ENCODE peak calls at places on chromosomes 7 and 10, in seven cellular contexts. N, K, U, D, B, S and G are unnamed samples.

GRCh38 chr10:13893926-13894325 is 307.2 kb downstream of the PRPF18 start:
- DNase-seq in S (no peak), U (peak), D (no peak), N (no peak), K (no peak), B (no peak), G (no peak)

GRCh38 chr7:44215531-44215930 is 14.8 kb downstream of the YKT6 start:
- DNase-seq in B (no peak), S (no peak), D (no peak), N (no peak), K (no peak), U (no peak), G (no peak)

GRCh38 chr7:16535500-16535899 is 8.9 kb downstream of the LRRC72 start:
- DNase-seq in K (no peak), U (no peak), B (no peak), N (no peak), D (no peak), S (no peak), G (no peak)

GRCh38 chr7:92639213-92639896 is 49.2 kb upstream of the FAM133B start:
- DNase-seq in B (no peak), D (no peak), N (no peak), K (no peak), S (no peak), U (no peak), G (no peak)

GRCh38 chr7:140738280-140738679 is 41.8 kb downstream of the NDUFB2 start:
- DNase-seq in K (no peak), D (no peak), B (no peak), U (peak), S (no peak), N (no peak), G (no peak)

GRCh38 chr7:78777844-78778243 is 675.6 kb downstream of the MAGI2 start:
- DNase-seq in U (peak), K (no peak), D (no peak), N (no peak), S (no peak), B (no peak), G (no peak)

GRCh38 chr10:44180321-44181154 is 204.4 kb downstream of the CXCL12 start:
- DNase-seq in S (peak), D (no peak), U (peak), K (no peak), B (no peak), N (no peak), G (no peak)

GRCh38 chr7:116653204-116653603 is 18.8 kb upstream of the MET start:
- DNase-seq in K (no peak), D (no peak), B (no peak), U (peak), N (no peak), S (no peak), G (no peak)

GRCh38 chr10:74145133-74145532 is 5.5 kb downstream of the AP3M1 start:
- DNase-seq in K (no peak), U (peak), S (peak), D (no peak), B (no peak), N (no peak), G (no peak)

GRCh38 chr7:104972510-104972909 is 41.5 kb upstream of the KMT2E start:
- DNase-seq in D (no peak), S (peak), B (no peak), U (peak), K (no peak), N (no peak), G (no peak)

GRCh38 chr10:33233635-33234034 is 100.8 kb downstream of the NRP1 start:
- DNase-seq in S (no peak), U (peak), D (no peak), B (no peak), K (no peak), N (no peak), G (no peak)

GRCh38 chr7:128826512-128826911 is 3.7 kb upstream of the FLNC start:
- DNase-seq in N (no peak), B (no peak), U (no peak), D (no peak), S (no peak), K (no peak), G (no peak)

GRCh38 chr7:64799-65430 is 127.5 kb upstream of the FAM20C start:
- DNase-seq in K (no peak), B (no peak), U (peak), D (no peak), S (no peak), N (no peak), G (no peak)

GRCh38 chr7:159145544-159145891 is 851 bp upstream of the VIPR2 start:
- DNase-seq in N (no peak), S (no peak), B (no peak), U (no peak), D (no peak), K (no peak), G (no peak)

GRCh38 chr7:36227223-36227622 is 74.2 kb downstream of the EEPD1 start:
- DNase-seq in B (no peak), N (no peak), K (no peak), D (no peak), U (peak), S (peak), G (no peak)